ENCODE peak calls at places on chromosome 1, in four cellular contexts. J, Y, R and L are unnamed samples.

GRCh38 chr1:23452011-23452411 is 27.5 kb upstream of the TCEA3 start:
- DNase-seq in R (peak), Y (no peak), J (no peak), L (no peak)

GRCh38 chr1:204623365-204623893 is 62.1 kb downstream of the LRRN2 start:
- DNase-seq in Y (peak), R (no peak), J (no peak), L (no peak)

GRCh38 chr1:116910379-116911165 is 856 bp downstream of the PTGFRN start:
- DNase-seq in R (peak), Y (peak), J (no peak), L (peak)

GRCh38 chr1:230517786-230518185 is 91.7 kb upstream of the PGBD5 start:
- DNase-seq in Y (peak), J (no peak), R (peak), L (no peak)

GRCh38 chr1:110125810-110126209 is 13.6 kb downstream of the UBL4B start:
- DNase-seq in J (no peak), R (no peak), Y (no peak), L (no peak)

GRCh38 chr1:14841951-14842350 is 243.5 kb downstream of the KAZN start:
- DNase-seq in R (no peak), Y (no peak), J (no peak), L (no peak)

GRCh38 chr1:100511773-100512172 is 26.2 kb upstream of the GPR88 start:
- DNase-seq in Y (no peak), R (no peak), J (no peak), L (no peak)

GRCh38 chr1:61426884-61427283 is 298.1 kb downstream of the TM2D1 start:
- DNase-seq in J (no peak), Y (no peak), R (no peak), L (no peak)

GRCh38 chr1:153791856-153792253 is 16.6 kb downstream of the SLC27A3 start:
- DNase-seq in R (peak), J (no peak), Y (no peak), L (no peak)

GRCh38 chr1:14924012-14924452 is 229.5 kb upstream of the TMEM51 start:
- DNase-seq in J (no peak), Y (peak), R (peak), L (peak)

GRCh38 chr1:19606817-19607706 is 37.0 kb upstream of the NBL1 start:
- DNase-seq in J (no peak), R (no peak), Y (no peak), L (no peak)

GRCh38 chr1:2258996-2259395 is 30.9 kb downstream of the SKI start:
- DNase-seq in Y (no peak), R (peak), J (no peak), L (no peak)

GRCh38 chr1:176691251-176692228 is 228.6 kb downstream of the PAPPA2 start:
- DNase-seq in Y (peak), R (no peak), J (peak), L (peak)

GRCh38 chr1:177410179-177410766 is 239.5 kb downstream of the BRINP2 start:
- DNase-seq in J (no peak), Y (no peak), R (no peak), L (no peak)

GRCh38 chr1:95193591-95193990 is 40.4 kb upstream of the RWDD3 start:
- DNase-seq in J (no peak), R (no peak), Y (no peak), L (no peak)

GRCh38 chr1:229342902-229343587 is at the start of gene CCSAP:
- DNase-seq in R (peak), J (no peak), Y (peak), L (no peak)

GRCh38 chr1:194084755-194085154 is 898.3 kb upstream of the B3GALT2 start:
- DNase-seq in J (no peak), Y (no peak), R (no peak), L (no peak)

GRCh38 chr1:110150330-110151174 is at the start of gene SLC6A17:
- DNase-seq in Y (peak), J (no peak), R (peak), L (peak)

GRCh38 chr1:201737350-201738060 is 91.5 kb upstream of the IPO9 start:
- DNase-seq in Y (peak), R (peak), J (no peak), L (no peak)

GRCh38 chr1:215543191-215543606 is 23.9 kb upstream of the KCTD3 start:
- DNase-seq in Y (no peak), J (no peak), R (no peak), L (no peak)

GRCh38 chr1:188615321-188615720 is 1786.6 kb downstream of the PLA2G4A start:
- DNase-seq in Y (no peak), J (no peak), R (no peak), L (no peak)

DNA sequence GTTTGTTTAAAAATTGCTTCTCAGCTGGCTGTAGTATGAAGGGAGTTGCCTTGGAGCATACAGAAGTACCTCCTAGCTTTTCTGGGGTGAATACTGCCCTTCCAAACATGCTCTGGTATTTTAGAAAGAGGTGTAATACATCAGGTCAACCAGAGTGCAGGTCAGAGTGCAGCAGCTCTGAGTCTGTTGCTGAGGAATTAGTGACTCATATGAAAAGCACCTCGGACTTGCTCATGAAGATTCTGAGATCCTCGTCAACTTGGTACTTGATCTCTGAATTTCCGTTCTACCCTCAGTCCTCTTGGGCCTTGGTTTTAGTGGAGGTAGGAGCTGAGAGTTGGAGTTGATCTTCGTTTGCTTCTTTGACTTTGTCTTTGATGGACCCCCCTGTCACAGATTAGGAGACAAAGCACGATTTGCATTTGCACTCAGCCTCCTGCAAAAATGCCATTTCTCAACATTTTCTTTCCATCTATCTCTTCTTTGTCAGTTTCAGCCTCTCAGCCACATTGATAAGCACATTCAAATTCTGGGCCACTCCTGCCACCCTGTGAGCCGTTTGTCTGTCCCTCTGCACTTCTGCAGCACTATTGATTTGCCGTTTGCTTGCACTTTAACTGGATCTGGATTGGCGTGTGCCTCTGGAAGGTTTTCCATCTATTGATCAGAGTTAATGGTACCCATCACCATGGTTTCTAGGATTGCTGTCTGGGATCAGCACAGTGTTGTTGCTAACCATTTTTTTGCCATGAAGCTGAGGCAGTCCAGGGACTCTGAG is 67.5 kb downstream of the NOS1AP start:
- DNase-seq in J (peak), Y (no peak), R (no peak), L (no peak)
- TF ChIP-seq CTCF in J (no peak), Y (no peak), R (no peak), L (no peak)

GRCh38 chr1:145961425-145962156 is 2.8 kb downstream of the ANKRD34A start:
- DNase-seq in Y (peak), J (no peak), R (peak), L (no peak)

GRCh38 chr1:145959957-145960467 is 2.2 kb upstream of the LIX1L start:
- DNase-seq in R (no peak), J (no peak), Y (no peak), L (no peak)

GRCh38 chr1:145961109-145961424 is 3.2 kb upstream of the LIX1L start:
- DNase-seq in Y (no peak), R (peak), J (no peak), L (no peak)

GRCh38 chr1:145959333-145959732 is 1.5 kb upstream of the LIX1L start:
- DNase-seq in R (no peak), Y (no peak), J (no peak), L (no peak)

DNA sequence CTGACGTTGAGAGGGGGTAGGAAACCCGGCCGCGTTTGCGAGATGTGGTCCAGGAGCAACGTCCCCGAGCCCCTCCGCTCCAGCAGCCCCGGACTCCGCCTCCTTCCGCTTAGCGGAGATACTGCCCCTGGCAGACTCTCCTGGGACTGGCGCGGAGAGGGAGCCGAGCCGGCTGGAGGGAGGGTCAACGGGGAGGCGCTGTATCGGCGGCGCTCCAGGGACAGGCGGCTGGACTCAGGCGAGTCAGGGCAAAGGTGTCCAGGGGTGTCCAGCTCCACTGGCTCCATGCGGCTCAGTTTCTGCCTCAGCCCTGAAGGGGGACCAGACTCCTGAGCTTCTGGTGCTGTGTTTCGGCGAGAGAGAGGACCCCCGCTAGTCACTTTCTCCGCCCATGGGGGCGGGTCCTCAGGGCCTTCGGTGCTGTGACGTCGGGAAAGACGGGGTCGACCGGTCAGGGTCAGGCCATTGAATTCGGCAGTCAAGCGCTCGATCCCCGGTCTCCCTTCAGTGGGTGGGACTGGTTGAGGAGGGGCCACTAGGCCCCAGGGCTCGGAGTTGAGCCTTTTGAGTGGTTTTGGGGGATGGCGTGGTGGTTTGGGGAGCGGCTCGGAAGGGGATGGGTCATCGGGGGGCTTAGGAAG is 2.8 kb upstream of the LIX1L start:
- DNase-seq in Y (peak), J (no peak), R (peak), L (peak)
- TF ChIP-seq CTCF in Y (peak), J (no peak), R (peak), L (no peak)

GRCh38 chr1:51569284-51570062 is 47.4 kb upstream of the OSBPL9 start:
- DNase-seq in Y (no peak), J (peak), R (no peak), L (no peak)
- TF ChIP-seq CTCF in Y (no peak), J (peak), R (no peak), L (no peak)

GRCh38 chr1:84387480-84388163 is 10.7 kb upstream of the DNASE2B start:
- DNase-seq in J (no peak), R (no peak), Y (no peak), L (no peak)
- TF ChIP-seq CTCF in J (peak), R (no peak), Y (no peak), L (no peak)

GRCh38 chr1:90133133-90133532 is 138.2 kb downstream of the ZNF326 start:
- DNase-seq in R (no peak), Y (peak), J (no peak), L (peak)
- TF ChIP-seq CTCF in R (peak), Y (peak), J (peak), L (peak)

DNA sequence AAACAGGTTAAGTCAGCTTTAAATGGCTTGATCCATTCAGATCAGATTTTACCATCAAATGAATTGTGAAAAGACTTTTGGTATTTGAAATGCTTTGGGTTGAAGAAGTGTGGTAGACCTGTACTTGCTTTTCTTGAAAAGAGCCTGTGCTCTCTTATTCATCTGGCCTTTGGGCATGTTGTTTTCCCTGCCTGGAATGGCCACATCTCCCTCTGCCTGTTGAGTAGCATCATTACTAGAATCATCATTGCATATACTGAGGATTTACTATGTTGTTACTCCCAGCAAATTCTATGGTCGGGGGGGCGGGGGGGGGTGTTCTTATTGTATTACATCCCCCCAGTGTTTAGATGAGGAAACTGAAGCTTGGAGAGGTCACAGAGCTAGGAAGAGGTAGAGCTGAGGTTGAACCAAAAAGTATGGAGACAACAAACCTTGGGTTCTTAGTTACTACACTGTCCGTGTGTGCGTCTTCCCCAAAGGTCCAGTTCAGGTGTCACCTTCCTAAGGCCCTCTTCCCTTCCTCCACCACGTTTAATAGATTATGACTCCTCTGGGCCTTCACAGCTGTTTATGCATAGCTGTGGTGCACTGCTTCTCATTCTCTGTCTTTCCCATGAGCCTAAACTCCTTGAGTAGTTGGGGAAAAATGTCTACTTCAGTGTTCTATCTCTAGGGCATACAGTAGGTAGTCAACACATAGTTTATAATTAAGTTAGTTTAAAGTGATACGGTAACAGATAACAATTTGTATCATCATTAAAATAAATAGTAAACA is 246.4 kb upstream of the HOOK1 start:
- DNase-seq in Y (no peak), R (no peak), J (no peak), L (no peak)
- TF ChIP-seq CTCF in Y (peak), R (no peak), J (peak), L (no peak)